ENCODE peak calls at places on chromosomes 13 and 19, in ten cellular contexts. D is iPS DF 19.7; T is stimulated activated CD8-positive, alpha-beta memory T cell treated with anti-CD3 and anti-CD28 coated beads, Interleukin-7, amount 100 ng/mL, for 24 hours; X is stimulated activated CD4-positive, alpha-beta T cell treated with anti-CD3 and anti-CD28 coated beads, Interleukin-15, amount 100 ng/mL, for 48 hours; S is NCI-H187; K is AG04450; O is effector memory CD4-positive, alpha-beta T cell; U is hepatocyte; J is progenitor cell of endocrine pancreas; A is putamen. H is an unnamed sample.
A peak's percentile ranks its signal among the peaks of the same experiment; 100 is the strongest.

GRCh38 chr13:113843063-113843654 is 20.7 kb downstream of the GAS6 start:
- DNase-seq in S (no peak), X (no peak), U (no peak), T (no peak), D (no peak), A (no peak), O (no peak), J (no peak), K (no peak), H (no peak)

GRCh38 chr13:40391788-40392187 is 274.7 kb downstream of the FOXO1 start:
- DNase-seq in D (no peak), X (no peak), U (no peak), S (no peak), A (no peak), O (no peak), J (no peak), K (no peak), T (no peak), H (no peak)

GRCh38 chr19:43525836-43526771 is 897 bp downstream of the ETHE1 start:
- DNase-seq in X (no peak), T (no peak), D (no peak), A (no peak), J (peak; percentile 33), S (no peak), O (no peak), U (peak; percentile 44), K (no peak), H (no peak)

GRCh38 chr13:48411281-48412099 is 1.4 kb downstream of the LPAR6 start:
- DNase-seq in X (no peak), D (no peak), K (no peak), S (no peak), O (no peak), T (no peak), J (no peak), U (peak; percentile 7), A (no peak), H (no peak)

GRCh38 chr13:73465629-73465974 is 406.8 kb downstream of the KLF5 start:
- DNase-seq in D (no peak), J (no peak), S (no peak), X (no peak), T (no peak), K (no peak), A (no peak), O (no peak), U (peak; percentile 56), H (no peak)

GRCh38 chr19:36121486-36122124 is 6.3 kb downstream of the TBCB start:
- DNase-seq in J (no peak), U (no peak), X (no peak), O (no peak), K (no peak), T (no peak), D (no peak), S (no peak), A (no peak), H (no peak)

GRCh38 chr13:99419591-99420243 is 81.6 kb upstream of the TM9SF2 start:
- DNase-seq in S (no peak), J (no peak), D (no peak), K (no peak), A (no peak), O (no peak), U (no peak), T (no peak), X (no peak), H (peak; percentile 30)

GRCh38 chr19:22545751-22546150 is 88.4 kb upstream of the ZNF492 start:
- DNase-seq in D (no peak), J (no peak), X (peak; percentile 25), O (no peak), U (no peak), S (no peak), T (no peak), A (peak; percentile 38), K (no peak), H (no peak)

GRCh38 chr13:93226623-93227279 is at the start of gene GPC6:
- DNase-seq in U (peak; percentile 87), X (no peak), T (no peak), J (peak; percentile 25), D (no peak), A (peak; percentile 55), O (no peak), S (peak; percentile 90), K (peak; percentile 88), H (no peak)

GRCh38 chr13:31168736-31169135 is 7.0 kb upstream of the HSPH1 start:
- DNase-seq in D (no peak), O (no peak), U (no peak), K (no peak), S (no peak), T (no peak), J (no peak), A (no peak), X (no peak), H (no peak)

GRCh38 chr19:29690842-29691241 is 24.2 kb downstream of the C19orf12 start:
- DNase-seq in D (peak; percentile 59), U (no peak), A (no peak), T (no peak), S (no peak), X (no peak), J (no peak), K (no peak), O (no peak), H (no peak)

GRCh38 chr19:1171755-1172352 is 2.2 kb downstream of the SBNO2 start:
- DNase-seq in U (no peak), K (no peak), X (no peak), D (no peak), T (no peak), O (no peak), S (no peak), J (no peak), A (no peak), H (no peak)

GRCh38 chr19:48777720-48778119 is 22.4 kb downstream of the FGF21 start:
- DNase-seq in X (no peak), D (no peak), A (no peak), K (no peak), U (no peak), O (no peak), S (no peak), T (no peak), J (no peak), H (no peak)

GRCh38 chr19:29413435-29413834 is 112.4 kb upstream of the VSTM2B start:
- DNase-seq in K (no peak), X (no peak), U (no peak), S (no peak), J (no peak), D (no peak), A (no peak), T (no peak), O (no peak), H (no peak)

GRCh38 chr13:37627428-37627827 is 28.9 kb upstream of the POSTN start:
- DNase-seq in S (no peak), A (no peak), O (no peak), J (no peak), D (no peak), X (no peak), K (no peak), T (no peak), U (no peak), H (no peak)

GRCh38 chr19:2477141-2477710 is 1.3 kb downstream of the GADD45B start:
- DNase-seq in K (no peak), U (peak; percentile 69), S (no peak), A (no peak), X (no peak), T (no peak), O (no peak), D (no peak), J (no peak), H (no peak)

GRCh38 chr19:18408053-18408476 is 10.6 kb upstream of the LRRC25 start:
- DNase-seq in J (no peak), O (no peak), D (no peak), A (no peak), X (no peak), S (no peak), T (no peak), U (no peak), K (no peak), H (no peak)

GRCh38 chr19:39915101-39915847 is 19.2 kb downstream of the FCGBP start:
- DNase-seq in T (no peak), O (no peak), K (no peak), J (no peak), S (no peak), U (peak; percentile 2), A (no peak), D (no peak), X (no peak), H (peak; percentile 88)

GRCh38 chr13:45731455-45731854 is 29.3 kb downstream of the CBY2 start:
- DNase-seq in T (no peak), X (no peak), O (no peak), S (no peak), J (no peak), D (no peak), K (no peak), A (no peak), U (no peak), H (no peak)

GRCh38 chr19:2282062-2282861 is at the start of gene PEAK3:
- DNase-seq in J (no peak), K (no peak), U (no peak), D (no peak), A (peak; percentile 71), X (no peak), S (no peak), T (no peak), O (no peak), H (peak; percentile 94)

GRCh38 chr13:46905249-46905648 is 8.4 kb upstream of the HTR2A start:
- DNase-seq in D (no peak), K (no peak), A (no peak), U (no peak), X (no peak), J (no peak), O (no peak), T (no peak), S (no peak), H (no peak)

GRCh38 chr19:46725036-46725820 is 8.3 kb upstream of the PRKD2 start:
- DNase-seq in K (no peak), O (no peak), A (no peak), D (no peak), T (no peak), J (no peak), X (no peak), S (no peak), U (no peak), H (no peak)

GRCh38 chr13:34698953-34699352 is 243.1 kb upstream of the NBEA start:
- DNase-seq in S (no peak), T (no peak), O (no peak), X (no peak), U (no peak), K (no peak), D (no peak), A (no peak), J (no peak), H (no peak)

GRCh38 chr19:56946164-56946563 is 105.6 kb upstream of the PEG3 start:
- DNase-seq in A (peak; percentile 31), T (no peak), O (no peak), J (no peak), X (no peak), D (no peak), U (no peak), S (no peak), K (no peak), H (no peak)

GRCh38 chr19:18754501-18754900 is 36.6 kb downstream of the COMP start:
- DNase-seq in T (no peak), A (no peak), J (no peak), S (no peak), X (no peak), D (no peak), U (no peak), K (no peak), O (no peak), H (no peak)

GRCh38 chr19:31054430-31054829 is 294.8 kb downstream of the TSHZ3 start:
- DNase-seq in U (peak; percentile 44), K (peak; percentile 56), D (peak; percentile 84), S (no peak), A (no peak), T (no peak), X (peak; percentile 27), O (peak; percentile 5), J (peak; percentile 23), H (no peak)

GRCh38 chr19:44684892-44685847 is 13.8 kb upstream of the CEACAM16 start:
- DNase-seq in A (no peak), D (no peak), X (no peak), O (no peak), J (no peak), T (no peak), S (no peak), U (peak; percentile 72), K (peak; percentile 54), H (no peak)

GRCh38 chr13:90717451-90717936 is 630.0 kb upstream of the MIR17HG start:
- DNase-seq in T (no peak), S (no peak), D (no peak), X (no peak), U (peak; percentile 45), K (no peak), A (no peak), O (no peak), J (no peak), H (no peak)

H was measured in mesenteric fat pad.